ENCODE peak calls at places on chromosomes 12 and 14, in five cellular contexts. P, D, O, K and J are unnamed samples.
A peak's percentile ranks its signal among the peaks of the same experiment; 100 is the strongest.

GRCh38 chr14:71143391-71144290 is 236.4 kb downstream of the PCNX1 start:
- DNase-seq in P (no peak), D (no peak), O (no peak), K (no peak), J (no peak)

GRCh38 chr12:60231301-60231700 is 635.5 kb downstream of the SLC16A7 start:
- DNase-seq in P (no peak), D (no peak), O (no peak), K (no peak), J (no peak)

GRCh38 chr14:37056473-37056872 is 115.9 kb downstream of the SLC25A21 start:
- DNase-seq in P (no peak), D (no peak), O (no peak), K (peak; percentile 26), J (no peak)

GRCh38 chr12:20822925-20823324 is 12.4 kb downstream of the SLCO1B3 start:
- DNase-seq in P (no peak), D (no peak), O (no peak), K (no peak), J (no peak)

GRCh38 chr12:68334136-68334535 is 2.0 kb upstream of the MDM1 start:
- DNase-seq in P (no peak), D (peak; percentile 32), O (no peak), K (no peak), J (peak; percentile 20)

GRCh38 chr12:49367381-49368239 is at the start of gene SPATS2:
- DNase-seq in P (peak; percentile 35), D (no peak), O (peak; percentile 94), K (peak; percentile 99), J (no peak)

GRCh38 chr12:71792599-71792998 is 37.9 kb downstream of the RAB21 start:
- DNase-seq in P (no peak), D (no peak), O (no peak), K (no peak), J (no peak)

GRCh38 chr14:55955175-55955574 is 163.0 kb upstream of the PELI2 start:
- DNase-seq in P (no peak), D (no peak), O (no peak), K (no peak), J (no peak)

GRCh38 chr14:48096869-48097268 is 421.5 kb upstream of the MDGA2 start:
- DNase-seq in P (no peak), D (no peak), O (no peak), K (no peak), J (no peak)

GRCh38 chr12:105267711-105268110 is 31.7 kb upstream of the APPL2 start:
- DNase-seq in P (no peak), D (no peak), O (no peak), K (no peak), J (no peak)

GRCh38 chr14:23360496-23360895 is 4.5 kb downstream of the EFS start:
- DNase-seq in P (no peak), D (peak; percentile 13), O (no peak), K (peak; percentile 69), J (no peak)

GRCh38 chr12:53454710-53455109 is 2.8 kb downstream of the PCBP2 start:
- DNase-seq in P (no peak), D (no peak), O (no peak), K (no peak), J (no peak)

GRCh38 chr12:67519824-67520433 is 128.6 kb upstream of the DYRK2 start:
- DNase-seq in P (no peak), D (no peak), O (no peak), K (peak; percentile 79), J (no peak)

GRCh38 chr12:27652174-27652763 is 44.0 kb upstream of the REP15 start:
- DNase-seq in P (no peak), D (peak; percentile 72), O (peak; percentile 85), K (peak; percentile 41), J (peak; percentile 34)

GRCh38 chr14:81441626-81442134 is 41.6 kb upstream of the STON2 start:
- DNase-seq in P (no peak), D (no peak), O (no peak), K (no peak), J (no peak)

GRCh38 chr12:68805592-68806120 is 2.3 kb upstream of the MDM2 start:
- DNase-seq in P (no peak), D (no peak), O (no peak), K (no peak), J (no peak)

GRCh38 chr12:33187409-33187808 is 252.2 kb downstream of the SYT10 start:
- DNase-seq in P (no peak), D (peak; percentile 20), O (no peak), K (no peak), J (no peak)

GRCh38 chr12:87930033-87930432 is 99.2 kb downstream of the C12orf50 start:
- DNase-seq in P (no peak), D (no peak), O (no peak), K (no peak), J (no peak)

GRCh38 chr12:12612403-12612802 is 727 bp downstream of the CREBL2 start:
- DNase-seq in P (no peak), D (peak; percentile 13), O (peak; percentile 8), K (no peak), J (no peak)

GRCh38 chr12:25839470-25839869 is 119.0 kb upstream of the RASSF8 start:
- DNase-seq in P (no peak), D (no peak), O (no peak), K (no peak), J (no peak)

GRCh38 chr14:74514471-74514932 is 20.9 kb downstream of the ISCA2 start:
- DNase-seq in P (no peak), D (peak; percentile 58), O (no peak), K (peak; percentile 55), J (no peak)

GRCh38 chr14:58362798-58363412 is 32.8 kb upstream of the TOMM20L start:
- DNase-seq in P (no peak), D (no peak), O (no peak), K (no peak), J (no peak)

GRCh38 chr12:72230589-72230988 is 41.6 kb upstream of the TRHDE start:
- DNase-seq in P (no peak), D (no peak), O (no peak), K (no peak), J (no peak)

GRCh38 chr14:75649773-75650172 is 10.9 kb downstream of the ERG28 start:
- DNase-seq in P (no peak), D (no peak), O (no peak), K (no peak), J (no peak)

GRCh38 chr12:124617615-124618014 is 50.2 kb upstream of the NCOR2 start:
- DNase-seq in P (no peak), D (no peak), O (peak; percentile 53), K (no peak), J (no peak)

GRCh38 chr12:47245623-47246022 is 165.9 kb upstream of the AMIGO2 start:
- DNase-seq in P (no peak), D (no peak), O (no peak), K (no peak), J (no peak)

GRCh38 chr12:106247731-106248176 is at the start of gene CKAP4:
- DNase-seq in P (peak; percentile 61), D (peak; percentile 84), O (peak; percentile 77), K (peak; percentile 65), J (peak; percentile 10)

GRCh38 chr12:57323402-57323801 is 72.4 kb upstream of the STAC3 start:
- DNase-seq in P (no peak), D (no peak), O (no peak), K (no peak), J (no peak)

GRCh38 chr12:79773896-79774295 is 83.1 kb upstream of the PAWR start:
- DNase-seq in P (no peak), D (no peak), O (no peak), K (no peak), J (no peak)

GRCh38 chr12:93373847-93374723 is 3.6 kb upstream of the NUDT4 start:
- DNase-seq in P (no peak), D (no peak), O (no peak), K (no peak), J (no peak)

GRCh38 chr12:153080-153746 is 60.7 kb downstream of the SLC6A12 start:
- DNase-seq in P (peak; percentile 56), D (peak; percentile 81), O (peak; percentile 56), K (peak; percentile 87), J (peak; percentile 15)
- TF ChIP-seq CTCF in P (peak; percentile 27), D (peak; percentile 84), O (peak; percentile 29), K (peak; percentile 69), J (peak; percentile 43)

DNA sequence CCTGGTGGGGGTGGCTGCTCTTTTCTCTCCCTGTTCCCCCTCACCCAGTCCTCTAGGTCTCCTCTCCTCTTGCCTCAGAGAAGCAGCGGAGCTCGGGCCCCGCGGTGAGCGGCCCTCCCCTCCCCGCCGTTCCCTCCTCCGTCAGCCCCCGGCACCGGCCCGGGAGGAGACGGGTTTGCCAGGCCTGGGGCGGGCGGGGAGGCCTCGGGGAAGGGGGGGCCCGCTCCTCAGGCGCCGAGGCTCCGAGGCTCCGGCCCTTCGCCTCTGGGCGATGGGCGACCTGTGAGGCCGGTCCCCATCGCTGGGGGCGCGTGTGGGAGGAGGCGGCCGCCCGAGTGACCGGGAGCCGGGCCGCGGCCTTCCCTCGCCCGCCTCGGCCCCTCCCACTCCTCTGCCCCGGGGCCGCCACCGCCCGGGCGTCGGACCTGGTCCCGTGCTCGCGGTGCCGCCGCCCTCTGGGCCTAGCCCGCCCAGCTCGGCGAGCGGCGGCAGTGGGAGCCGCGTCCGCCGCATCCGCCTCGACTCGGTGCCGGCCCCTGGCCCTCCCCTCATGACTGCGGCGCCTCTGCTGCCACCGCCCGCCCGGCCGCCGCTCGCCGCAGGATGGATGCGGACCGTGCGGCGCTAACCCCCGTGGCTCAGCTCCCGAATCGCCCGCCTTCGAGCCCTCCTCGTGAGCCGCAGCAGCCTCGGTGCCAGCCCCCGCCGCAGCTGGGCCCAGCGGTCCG is 458 bp downstream of the WNK1 start:
- DNase-seq in P (no peak), D (peak; percentile 78), O (peak; percentile 45), K (peak; percentile 58), J (peak; percentile 23)
- TF ChIP-seq CTCF in P (no peak), D (no peak), O (no peak), K (no peak), J (no peak)

DNA sequence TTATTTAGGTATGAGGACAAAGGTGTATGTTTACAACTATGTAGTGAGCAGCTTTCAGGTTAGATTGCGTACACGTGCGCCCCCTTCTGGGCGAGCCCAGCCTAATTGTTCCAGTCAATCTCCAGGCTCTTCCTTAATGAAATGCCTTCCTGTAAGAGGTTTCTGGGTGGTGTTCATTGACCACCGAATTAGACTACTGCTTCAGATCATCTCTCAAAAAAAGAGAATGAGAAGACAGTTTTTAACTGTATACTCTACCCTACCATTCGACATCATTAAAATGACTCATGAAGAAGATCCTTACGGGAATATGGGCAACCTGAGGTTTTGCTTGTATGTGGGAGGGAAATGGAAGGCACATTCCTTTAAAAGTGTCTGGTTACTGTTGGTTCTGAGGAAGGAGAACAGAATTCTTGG is 2.1 kb downstream of the LUM start:
- DNase-seq in P (peak; percentile 38), D (peak; percentile 88), O (peak; percentile 58), K (peak; percentile 82), J (peak; percentile 7)
- TF ChIP-seq CTCF in P (peak; percentile 22), D (peak; percentile 85), O (peak; percentile 50), K (peak; percentile 62), J (no peak)

DNA sequence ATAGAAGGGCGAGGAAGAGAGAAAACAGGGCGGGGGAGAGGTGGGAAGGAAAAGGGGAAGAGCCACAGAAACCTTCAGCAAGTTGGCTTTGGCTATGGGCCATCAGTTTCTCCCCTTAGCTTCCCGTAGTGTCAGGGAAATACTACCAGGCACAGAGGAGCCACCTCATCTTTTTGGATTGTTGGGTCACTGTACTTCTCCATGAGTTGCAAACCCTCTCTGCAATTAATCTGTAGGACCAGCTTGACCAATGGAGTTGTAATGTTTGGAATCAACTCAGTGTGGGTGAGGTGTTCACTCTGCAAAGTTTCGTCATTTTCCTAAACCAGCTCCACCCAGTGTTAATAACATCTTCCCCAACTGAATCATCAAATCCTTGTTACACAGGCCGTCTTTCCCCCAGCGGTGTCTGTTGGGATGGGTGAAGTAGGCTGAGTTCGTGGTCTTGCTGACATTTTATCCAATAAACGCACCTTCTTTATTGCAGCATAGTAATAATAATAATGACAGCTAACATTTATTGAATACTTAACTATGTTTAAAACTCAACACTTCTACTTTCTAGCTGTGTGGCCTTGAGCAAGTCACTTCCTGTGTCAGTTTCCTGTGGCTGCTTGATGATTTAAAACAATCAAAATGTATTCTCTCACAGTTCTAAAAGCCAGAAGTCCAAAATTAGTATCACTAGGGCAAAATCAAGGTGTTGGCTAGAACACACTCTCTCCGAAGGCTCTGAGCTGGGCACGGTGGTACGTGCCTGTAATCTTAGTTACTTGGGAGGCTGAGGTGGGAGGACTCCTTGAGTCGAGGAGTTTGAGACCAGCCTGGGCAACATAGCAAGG is 8.1 kb upstream of the GLTP start:
- DNase-seq in P (no peak), D (no peak), O (no peak), K (no peak), J (peak; percentile 56)
- TF ChIP-seq CTCF in P (no peak), D (no peak), O (no peak), K (no peak), J (no peak)